ENCODE peak calls at places on chromosomes 6 and 20, in four cellular contexts. G is SK-N-SH, F is Panc1, Q is HCT116. O is an unnamed sample.

GRCh38 chr20:6704132-6704861 is 63.2 kb upstream of the BMP2 start:
- DNase-seq in F (no peak), G (no peak), Q (no peak), O (no peak)

GRCh38 chr6:139580592-139581484 is 206.4 kb upstream of the CITED2 start:
- DNase-seq in Q (no peak), G (no peak), F (no peak), O (no peak)

GRCh38 chr20:41134362-41135186 is 2.8 kb upstream of the PLCG1 start:
- DNase-seq in F (no peak), G (no peak), Q (no peak), O (no peak)

GRCh38 chr20:31595654-31596411 is 9.3 kb upstream of the ID1 start:
- DNase-seq in Q (peak), F (no peak), G (peak), O (no peak)

GRCh38 chr20:41245086-41245707 is 72.3 kb downstream of the ZHX3 start:
- DNase-seq in G (no peak), Q (no peak), F (no peak), O (no peak)

GRCh38 chr6:144064402-144064830 is 31.0 kb downstream of the SF3B5 start:
- DNase-seq in Q (no peak), G (no peak), F (no peak), O (no peak)

GRCh38 chr6:144062757-144063156 is 32.6 kb downstream of the SF3B5 start:
- DNase-seq in G (no peak), F (no peak), Q (no peak), O (no peak)

GRCh38 chr6:122615409-122615808 is 5.2 kb downstream of the PKIB start:
- DNase-seq in G (no peak), F (no peak), Q (no peak), O (no peak)

GRCh38 chr20:48282591-48283228 is 497.4 kb upstream of the SULF2 start:
- DNase-seq in F (no peak), Q (no peak), G (peak), O (no peak)

GRCh38 chr6:90179190-90180169 is 117.2 kb downstream of the BACH2 start:
- DNase-seq in Q (no peak), G (no peak), F (no peak), O (no peak)

GRCh38 chr6:14396826-14397517 is 279.4 kb downstream of the CD83 start:
- DNase-seq in F (no peak), G (no peak), Q (no peak), O (no peak)

GRCh38 chr20:6583134-6583738 is 184.2 kb upstream of the BMP2 start:
- DNase-seq in G (peak), F (no peak), Q (no peak), O (peak)

GRCh38 chr6:43273707-43274106 is 24.4 kb upstream of the SLC22A7 start:
- DNase-seq in G (no peak), Q (no peak), F (no peak), O (no peak)

GRCh38 chr6:43862925-43863324 is 92.9 kb downstream of the VEGFA start:
- DNase-seq in G (no peak), F (no peak), Q (no peak), O (no peak)

GRCh38 chr6:138250513-138251247 is 32.4 kb upstream of the PBOV1 start:
- DNase-seq in Q (no peak), F (no peak), G (no peak), O (no peak)

GRCh38 chr6:20599302-20600051 is 65.2 kb downstream of the CDKAL1 start:
- DNase-seq in G (no peak), F (no peak), Q (no peak), O (no peak)

GRCh38 chr6:26366504-26366903 is 1.5 kb downstream of the BTN3A2 start:
- DNase-seq in Q (no peak), G (peak), F (no peak), O (peak)

GRCh38 chr6:110181131-110182027 is 1.2 kb downstream of the CDC40 start:
- DNase-seq in Q (no peak), G (no peak), F (no peak), O (peak)

GRCh38 chr20:45934046-45934586 is 367 bp upstream of the PCIF1 start:
- DNase-seq in F (no peak), G (peak), Q (peak), O (peak)

GRCh38 chr20:313402-313801 is 11.9 kb upstream of the SOX12 start:
- DNase-seq in G (no peak), Q (no peak), F (no peak), O (no peak)

GRCh38 chr6:140905050-140905449 is 1227.7 kb upstream of the GJE1 start:
- DNase-seq in Q (no peak), F (no peak), G (no peak), O (no peak)
- TF ChIP-seq REST in Q (no peak), F (no peak), G (no peak), O (no peak)

GRCh38 chr6:106517699-106518098 is 111.6 kb downstream of the RTN4IP1 start:
- DNase-seq in Q (no peak), F (no peak), G (no peak), O (no peak)
- H3K4me3 ChIP-seq in Q (no peak), F (no peak), G (peak), O (no peak)

GRCh38 chr6:107115695-107116327 is 496 bp upstream of the BEND3 start:
- DNase-seq in Q (no peak), G (peak), F (no peak), O (peak)
- H3K27ac ChIP-seq in Q (peak), G (peak), F (peak), O (peak)

GRCh38 chr6:123898669-123899068 is 95.0 kb downstream of the NKAIN2 start:
- DNase-seq in F (no peak), Q (no peak), G (no peak), O (no peak)

GRCh38 chr6:123899745-123900144 is 96.1 kb downstream of the NKAIN2 start:
- DNase-seq in G (no peak), Q (no peak), F (no peak), O (no peak)

GRCh38 chr6:123904228-123904627 is 100.6 kb downstream of the NKAIN2 start:
- DNase-seq in Q (no peak), G (no peak), F (no peak), O (no peak)

DNA sequence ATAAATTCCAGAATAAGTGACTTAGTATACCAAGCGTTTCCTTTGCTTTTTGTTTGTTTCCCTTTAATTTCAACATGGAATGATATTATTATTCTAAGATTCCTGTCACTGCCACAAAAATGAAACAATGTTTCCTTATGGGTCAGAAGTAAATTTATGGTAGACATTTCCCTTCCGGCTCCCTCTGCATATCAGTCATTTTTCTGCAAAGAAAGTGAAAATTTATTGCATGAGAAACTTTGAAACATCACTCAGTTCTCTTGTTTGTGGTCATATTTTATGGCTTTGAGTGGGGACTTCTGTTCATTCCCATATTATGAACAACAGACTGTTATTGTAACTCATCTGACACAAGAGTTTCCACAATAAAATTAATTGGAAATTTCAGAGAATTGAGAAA is 97.8 kb downstream of the NKAIN2 start:
- DNase-seq in F (no peak), Q (no peak), G (no peak), O (no peak)
- TF ChIP-seq REST in F (no peak), Q (no peak), G (no peak), O (no peak)